ENCODE peak calls at places on chromosome 4, in five cellular contexts. N is cardiac fibroblast, Z is NCI-H2029, T is T-helper 17 cell, H is osteocyte. F is an unnamed sample.

GRCh38 chr4:189136462-189136861 is 804.2 kb upstream of the FRG1 start:
- DNase-seq in H (no peak), N (no peak), Z (no peak), T (no peak), F (no peak)

GRCh38 chr4:78207951-78208350 is 150.8 kb downstream of the FRAS1 start:
- DNase-seq in N (no peak), Z (no peak), H (no peak), T (no peak), F (no peak)

GRCh38 chr4:53474178-53474577 is 96.7 kb downstream of the FIP1L1 start:
- DNase-seq in N (no peak), T (no peak), H (no peak), Z (no peak), F (no peak)

GRCh38 chr4:147498031-147498700 is 17.3 kb downstream of the EDNRA start:
- DNase-seq in Z (no peak), T (no peak), H (no peak), N (peak; percentile 71), F (no peak)

GRCh38 chr4:106384878-106385277 is 16.3 kb upstream of the GIMD1 start:
- DNase-seq in N (no peak), T (no peak), Z (no peak), H (no peak), F (no peak)

GRCh38 chr4:41012308-41012707 is 202.0 kb downstream of the APBB2 start:
- DNase-seq in H (no peak), N (peak; percentile 43), Z (no peak), T (no peak), F (no peak)

GRCh38 chr4:38162240-38162784 is 202.1 kb downstream of the PTTG2 start:
- DNase-seq in H (no peak), N (peak; percentile 89), Z (peak; percentile 85), T (no peak), F (no peak)

GRCh38 chr4:98613453-98614075 is 44.8 kb downstream of the TSPAN5 start:
- DNase-seq in T (no peak), N (no peak), H (no peak), Z (no peak), F (no peak)

GRCh38 chr4:40722576-40723161 is 27.1 kb upstream of the NSUN7 start:
- DNase-seq in Z (no peak), N (peak; percentile 19), T (no peak), H (no peak), F (no peak)

GRCh38 chr4:145619639-145619996 is 433 bp downstream of the MMAA start:
- DNase-seq in T (no peak), Z (peak; percentile 39), H (no peak), N (peak; percentile 61), F (no peak)

GRCh38 chr4:4413806-4414205 is 26.9 kb downstream of the NSG1 start:
- DNase-seq in H (no peak), Z (no peak), N (no peak), T (no peak), F (no peak)

GRCh38 chr4:20176881-20177280 is 74.8 kb upstream of the SLIT2 start:
- DNase-seq in T (no peak), N (no peak), Z (no peak), H (no peak), F (no peak)

GRCh38 chr4:86855572-86855971 is 6.4 kb upstream of the SLC10A6 start:
- DNase-seq in T (no peak), N (peak; percentile 59), Z (peak; percentile 8), H (no peak), F (no peak)

GRCh38 chr4:80362578-80363181 is 27.1 kb downstream of the CFAP299 start:
- DNase-seq in T (peak; percentile 19), N (peak; percentile 55), Z (peak; percentile 7), H (no peak), F (no peak)

F was measured in coronary artery.